ENCODE peak calls at places on chromosomes 6 and 20, in five cellular contexts. A, Z, J, H and S are unnamed samples.

GRCh38 chr20:62704341-62704948 is 4.2 kb upstream of the NTSR1 start:
- DNase-seq in J (no peak), Z (no peak), H (peak), A (peak), S (no peak)

GRCh38 chr6:78935561-78935960 is 68.2 kb downstream of the IRAK1BP1 start:
- DNase-seq in H (no peak), A (no peak), J (no peak), Z (no peak), S (no peak)

GRCh38 chr6:53727748-53728147 is 62.2 kb upstream of the KLHL31 start:
- DNase-seq in Z (no peak), A (no peak), J (no peak), H (no peak), S (no peak)

GRCh38 chr20:44433751-44434538 is 41.7 kb upstream of the TTPAL start:
- DNase-seq in J (no peak), H (no peak), Z (no peak), A (no peak), S (no peak)

GRCh38 chr20:6993526-6993925 is 226.0 kb downstream of the BMP2 start:
- DNase-seq in J (no peak), A (no peak), Z (no peak), H (no peak), S (no peak)

GRCh38 chr6:106799008-106799952 is 169.9 kb downstream of the QRSL1 start:
- DNase-seq in A (no peak), H (peak), Z (no peak), J (peak), S (no peak)

GRCh38 chr6:25389501-25389900 is 110.3 kb downstream of the CARMIL1 start:
- DNase-seq in A (no peak), H (peak), J (no peak), Z (no peak), S (no peak)

GRCh38 chr6:947235-947934 is 254.4 kb upstream of the EXOC2 start:
- DNase-seq in A (no peak), H (no peak), Z (no peak), J (no peak), S (no peak)

GRCh38 chr6:33815854-33816253 is 12.1 kb upstream of the MLN start:
- DNase-seq in Z (no peak), A (no peak), J (peak), H (no peak), S (no peak)

GRCh38 chr20:32205502-32206382 is 1.8 kb downstream of the PLAGL2 start:
- DNase-seq in J (no peak), A (no peak), H (peak), Z (no peak), S (no peak)

GRCh38 chr20:36717657-36718056 is 28.2 kb downstream of the NDRG3 start:
- DNase-seq in Z (no peak), J (peak), H (no peak), A (no peak), S (no peak)

GRCh38 chr6:34099878-34100277 is 46.0 kb downstream of the GRM4 start:
- DNase-seq in Z (no peak), J (no peak), A (no peak), H (no peak), S (no peak)

GRCh38 chr20:2431185-2431584 is 39.4 kb downstream of the SNRPB start:
- DNase-seq in J (no peak), A (no peak), H (no peak), Z (no peak), S (no peak)

GRCh38 chr20:641516-641913 is 11.5 kb downstream of the SRXN1 start:
- DNase-seq in J (peak), A (no peak), H (no peak), Z (no peak), S (no peak)

GRCh38 chr20:57938158-57939108 is 228.6 kb upstream of the PMEPA1 start:
- DNase-seq in J (peak), A (no peak), H (no peak), Z (no peak), S (no peak)

GRCh38 chr6:27177454-27178000 is 70.0 kb upstream of the PRSS16 start:
- DNase-seq in Z (peak), J (peak), A (peak), H (peak), S (peak)

GRCh38 chr6:52074155-52074554 is 13.3 kb downstream of the PKHD1 start:
- DNase-seq in J (no peak), Z (no peak), H (no peak), A (no peak), S (no peak)

GRCh38 chr20:36408219-36408618 is 102.1 kb downstream of the DLGAP4 start:
- DNase-seq in J (peak), H (peak), Z (no peak), A (no peak), S (no peak)

GRCh38 chr20:59825944-59826759 is 107.3 kb downstream of the SYCP2 start:
- DNase-seq in H (peak), Z (no peak), J (peak), A (no peak), S (no peak)

GRCh38 chr6:159267165-159267564 is 98.0 kb downstream of the FNDC1 start:
- DNase-seq in J (peak), A (no peak), Z (no peak), H (no peak), S (no peak)

GRCh38 chr6:46338098-46338497 is 153.2 kb downstream of the RCAN2 start:
- DNase-seq in J (no peak), Z (no peak), A (no peak), H (no peak), S (no peak)

GRCh38 chr6:139060332-139060731 is 31.8 kb downstream of the ABRACL start:
- DNase-seq in Z (no peak), A (no peak), H (peak), J (no peak), S (no peak)

GRCh38 chr6:159983641-159984080 is 14.8 kb downstream of the IGF2R start:
- DNase-seq in H (no peak), A (no peak), J (no peak), Z (no peak), S (no peak)

GRCh38 chr6:85464722-85465150 is 14.9 kb downstream of the NT5E start:
- DNase-seq in H (peak), J (peak), A (no peak), Z (no peak), S (no peak)

GRCh38 chr6:147204843-147205311 is 660 bp downstream of the STXBP5 start:
- DNase-seq in A (no peak), Z (no peak), H (peak), J (no peak), S (no peak)

GRCh38 chr20:11377761-11378160 is 539.9 kb upstream of the BTBD3 start:
- DNase-seq in A (no peak), J (no peak), Z (no peak), H (no peak), S (no peak)

GRCh38 chr6:15511248-15512125 is 151.3 kb downstream of the DTNBP1 start:
- DNase-seq in J (no peak), Z (peak), A (no peak), H (peak), S (no peak)

GRCh38 chr6:152983637-152984386 is 971 bp upstream of the FBXO5 start:
- DNase-seq in H (peak), J (peak), A (peak), Z (peak), S (no peak)

GRCh38 chr20:4192378-4193048 is 177.2 kb upstream of the RNF24 start:
- DNase-seq in J (no peak), H (peak), A (no peak), Z (no peak), S (no peak)

DNA sequence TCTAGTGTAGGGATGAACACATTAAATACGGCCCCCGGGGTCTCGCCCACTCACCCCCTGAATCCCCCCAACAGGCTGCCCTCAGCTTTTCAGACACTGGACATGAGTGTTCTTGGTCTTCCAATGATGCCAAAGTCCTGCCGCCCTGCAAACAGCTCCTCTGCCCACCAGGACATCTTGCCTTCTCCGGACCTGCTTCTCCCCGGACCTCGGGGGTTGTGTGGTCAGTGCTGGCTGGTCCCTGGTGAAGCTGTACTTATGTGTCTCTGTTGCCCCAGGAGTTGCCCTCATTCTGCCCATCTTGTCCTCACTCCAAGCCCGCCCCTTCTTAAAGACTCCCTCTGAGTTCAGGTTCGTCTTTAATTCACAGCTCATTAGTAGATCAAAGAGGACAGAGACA is 58.4 kb upstream of the SLC32A1 start:
- DNase-seq in A (no peak), H (no peak), Z (no peak), J (no peak), S (no peak)
- H3K27ac ChIP-seq in A (no peak), H (no peak), Z (no peak), J (no peak), S (no peak)

GRCh38 chr6:28876702-28877101 is 47.1 kb downstream of the TRIM27 start:
- DNase-seq in A (no peak), H (no peak), J (no peak), Z (no peak), S (no peak)
- H3K4me3 ChIP-seq in A (no peak), H (no peak), J (no peak), Z (no peak), S (no peak)

DNA sequence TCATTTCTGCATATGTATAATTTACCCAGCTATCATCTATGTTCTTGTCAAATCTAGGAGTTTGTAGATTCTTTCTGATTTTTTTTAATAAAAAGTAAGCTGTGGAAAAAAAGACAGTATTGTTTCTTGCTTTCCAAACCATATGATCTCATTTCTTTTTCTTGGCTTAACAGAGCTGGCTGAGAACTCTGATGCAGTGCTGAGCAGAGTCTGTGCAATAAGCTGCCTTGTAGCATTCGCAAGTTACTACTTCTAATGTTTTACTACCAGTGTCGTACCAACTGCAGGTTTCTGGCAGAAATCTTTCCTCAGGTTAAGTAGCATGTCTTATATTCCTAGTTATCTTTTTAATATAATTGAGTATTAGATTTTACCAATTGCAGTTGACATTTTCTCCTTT is 15.6 kb downstream of the RRBP1 start:
- DNase-seq in H (no peak), A (peak), Z (no peak), J (no peak), S (no peak)
- H3K27ac ChIP-seq in H (no peak), A (no peak), Z (peak), J (no peak), S (no peak)

GRCh38 chr6:104525677-104526322 is 333.9 kb downstream of the HACE1 start:
- DNase-seq in Z (peak), J (peak), A (peak), H (peak), S (peak)
- H3K4me3 ChIP-seq in Z (peak), J (no peak), A (peak), H (peak), S (no peak)

GRCh38 chr6:104161960-104162669 is 697.6 kb downstream of the HACE1 start:
- DNase-seq in Z (no peak), A (no peak), J (no peak), H (no peak), S (no peak)
- H3K27ac ChIP-seq in Z (no peak), A (no peak), J (peak), H (no peak), S (no peak)